ENCODE peak calls at places on chromosome 3, in five cellular contexts. F is right cardiac atrium; H is hippocampal formation; D is activated CD8-positive, alpha-beta memory T cell treated with anti-CD3 and anti-CD28 coated beads, Interleukin-2, amount 50 U/mL, for 48 hours; S is heart left ventricle. L is an unnamed sample.

GRCh38 chr3:146259880-146260589 is 9.1 kb upstream of the PLSCR4 start:
- DNase-seq in F (no peak), H (no peak), D (no peak), S (no peak), L (no peak)

GRCh38 chr3:9552252-9552999 is 1.2 kb downstream of the LHFPL4 start:
- DNase-seq in F (peak; percentile 63), H (no peak), D (peak; percentile 70), S (no peak), L (no peak)

GRCh38 chr3:189292667-189293478 is 121.1 kb downstream of the TPRG1 start:
- DNase-seq in F (no peak), H (no peak), D (no peak), S (no peak), L (no peak)

GRCh38 chr3:153397806-153398205 is 235.8 kb downstream of the RAP2B start:
- DNase-seq in F (no peak), H (no peak), D (no peak), S (no peak), L (no peak)

GRCh38 chr3:190217081-190217480 is 96.4 kb upstream of the P3H2 start:
- DNase-seq in F (no peak), H (no peak), D (no peak), S (no peak), L (no peak)

GRCh38 chr3:48661501-48662139 is 1.1 kb downstream of the CELSR3 start:
- DNase-seq in F (peak; percentile 84), H (no peak), D (peak; percentile 96), S (peak; percentile 83), L (peak; percentile 70)

GRCh38 chr3:98961161-98962155 is 60.0 kb upstream of the DCBLD2 start:
- DNase-seq in F (no peak), H (no peak), D (no peak), S (no peak), L (no peak)

GRCh38 chr3:36525115-36525711 is 144.9 kb downstream of the STAC start:
- DNase-seq in F (no peak), H (no peak), D (no peak), S (no peak), L (no peak)

GRCh38 chr3:141305436-141305835 is 62.9 kb upstream of the ZBTB38 start:
- DNase-seq in F (no peak), H (no peak), D (no peak), S (no peak), L (no peak)

GRCh38 chr3:71469131-71469430 is 114.4 kb downstream of the FOXP1 start:
- DNase-seq in F (no peak), H (no peak), D (no peak), S (no peak), L (no peak)

GRCh38 chr3:64238971-64239667 is 13.9 kb upstream of the PRICKLE2 start:
- DNase-seq in F (peak; percentile 86), H (no peak), D (no peak), S (peak; percentile 82), L (no peak)

GRCh38 chr3:123027292-123028232 is at the start of gene SEMA5B:
- DNase-seq in F (peak; percentile 70), H (no peak), D (peak; percentile 63), S (peak; percentile 73), L (peak; percentile 27)

GRCh38 chr3:33315826-33316225 is 38.6 kb downstream of the FBXL2 start:
- DNase-seq in F (no peak), H (no peak), D (no peak), S (no peak), L (no peak)

GRCh38 chr3:28172748-28173147 is 68.7 kb upstream of the CMC1 start:
- DNase-seq in F (no peak), H (no peak), D (no peak), S (no peak), L (no peak)

GRCh38 chr3:21835266-21835665 is 84.3 kb upstream of the ZNF385D start:
- DNase-seq in F (no peak), H (no peak), D (no peak), S (no peak), L (no peak)

GRCh38 chr3:109927161-109927560 is 589.8 kb upstream of the DPPA4 start:
- DNase-seq in F (no peak), H (no peak), D (no peak), S (no peak), L (no peak)

GRCh38 chr3:188978772-188979171 is 193.0 kb upstream of the TPRG1 start:
- DNase-seq in F (peak; percentile 67), H (no peak), D (no peak), S (no peak), L (no peak)

GRCh38 chr3:181699171-181699903 is 12.4 kb upstream of the SOX2 start:
- DNase-seq in F (no peak), H (peak; percentile 96), D (no peak), S (no peak), L (no peak)

GRCh38 chr3:161925749-161926360 is 429.2 kb downstream of the OTOL1 start:
- DNase-seq in F (no peak), H (no peak), D (no peak), S (no peak), L (no peak)